ENCODE peak calls at places on chromosomes 6 and 20, in seven cellular contexts. O is IMR-90, U is body of pancreas, H is GM12892, Y is heart left ventricle, V is H54, S is spleen. T is an unnamed sample.

GRCh38 chr20:36350439-36350838 is 44.3 kb downstream of the DLGAP4 start:
- DNase-seq in O (no peak), U (no peak), H (no peak), Y (no peak), V (no peak), S (no peak), T (no peak)

GRCh38 chr6:56172144-56172543 is 75.2 kb downstream of the COL21A1 start:
- DNase-seq in O (no peak), U (no peak), H (no peak), Y (no peak), V (no peak), S (no peak), T (no peak)

GRCh38 chr6:52788478-52788877 is 15.1 kb downstream of the GSTA1 start:
- DNase-seq in O (peak; percentile 6), U (peak; percentile 60), H (no peak), Y (no peak), V (no peak), S (no peak), T (no peak)

GRCh38 chr20:10985536-10985935 is 311.7 kb upstream of the JAG1 start:
- DNase-seq in O (peak; percentile 76), U (no peak), H (no peak), Y (no peak), V (no peak), S (no peak), T (no peak)

GRCh38 chr20:56716806-56717205 is 87.7 kb downstream of the TFAP2C start:
- DNase-seq in O (no peak), U (no peak), H (no peak), Y (no peak), V (no peak), S (no peak), T (no peak)

GRCh38 chr6:159126590-159126989 is 42.6 kb upstream of the FNDC1 start:
- DNase-seq in O (no peak), U (no peak), H (no peak), Y (peak; percentile 67), V (no peak), S (no peak), T (no peak)

GRCh38 chr20:58141496-58141895 is 87.0 kb downstream of the ANKRD60 start:
- DNase-seq in O (no peak), U (no peak), H (no peak), Y (no peak), V (no peak), S (no peak), T (no peak)

GRCh38 chr6:35583893-35584688 is 71.4 kb upstream of the TULP1 start:
- DNase-seq in O (peak; percentile 77), U (peak; percentile 83), H (no peak), Y (peak; percentile 74), V (no peak), S (no peak), T (no peak)

GRCh38 chr6:10687582-10687981 is 6.8 kb downstream of the C6orf52 start:
- DNase-seq in O (no peak), U (no peak), H (no peak), Y (no peak), V (no peak), S (no peak), T (no peak)

GRCh38 chr6:161136655-161137054 is 137.2 kb downstream of the AGPAT4 start:
- DNase-seq in O (no peak), U (no peak), H (no peak), Y (no peak), V (no peak), S (no peak), T (no peak)

GRCh38 chr6:161132384-161132783 is 140.8 kb downstream of the MAP3K4 start:
- DNase-seq in O (no peak), U (no peak), H (no peak), Y (no peak), V (no peak), S (no peak), T (no peak)

GRCh38 chr6:161133973-161134372 is 139.9 kb downstream of the AGPAT4 start:
- DNase-seq in O (no peak), U (no peak), H (no peak), Y (no peak), V (no peak), S (no peak), T (no peak)

GRCh38 chr6:161135695-161136591 is 137.9 kb downstream of the AGPAT4 start:
- DNase-seq in O (no peak), U (no peak), H (no peak), Y (no peak), V (no peak), S (no peak), T (no peak)

DNA sequence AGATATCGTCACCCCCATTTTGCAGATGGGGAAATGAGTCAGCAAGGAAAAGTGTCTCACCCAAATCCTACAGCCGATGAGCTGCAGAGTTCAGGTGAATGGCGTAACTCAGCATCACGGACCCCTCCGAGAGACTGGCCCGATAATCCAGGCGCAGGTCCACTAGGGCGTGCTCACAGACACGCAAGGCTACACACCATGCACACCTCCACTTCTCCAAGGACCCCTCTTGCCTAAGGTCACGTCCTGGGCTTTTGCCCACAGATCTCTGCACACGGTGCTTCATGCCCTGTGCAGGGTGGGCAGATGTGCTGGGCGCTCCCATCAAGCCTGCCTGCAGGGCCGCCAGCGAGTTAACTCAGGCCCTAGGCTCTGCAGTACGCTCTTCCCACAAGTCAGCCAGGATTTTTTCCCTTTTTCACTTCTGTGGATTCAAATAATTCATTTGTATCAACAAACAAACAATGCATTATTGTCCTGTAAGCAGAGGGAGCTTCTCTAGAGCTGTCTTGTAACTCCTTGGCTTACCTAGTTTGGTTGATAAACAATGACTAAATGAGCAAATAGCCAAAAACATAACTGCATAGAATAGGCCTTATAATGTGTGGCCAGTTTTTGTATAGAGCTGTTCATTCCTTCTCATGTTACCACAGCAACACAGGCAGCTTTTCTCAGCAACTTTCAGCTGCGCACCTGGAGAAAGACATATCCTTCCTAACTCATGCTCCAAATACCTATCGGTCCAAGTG is 139.1 kb downstream of the AGPAT4 start:
- DNase-seq in O (no peak), U (no peak), H (no peak), Y (no peak), V (no peak), S (no peak), T (no peak)
- TF ChIP-seq POLR2A in O (no peak), U (no peak), H (peak; percentile 31), Y (no peak), V (no peak), S (no peak), T (no peak)

GRCh38 chr6:30670760-30671527 is 1.9 kb downstream of the DHX16 start:
- DNase-seq in O (no peak), U (no peak), H (no peak), Y (no peak), V (no peak), S (no peak), T (no peak)

GRCh38 chr6:30676660-30677270 is 4.0 kb upstream of the DHX16 start:
- DNase-seq in O (no peak), U (no peak), H (no peak), Y (no peak), V (no peak), S (peak; percentile 41), T (no peak)

DNA sequence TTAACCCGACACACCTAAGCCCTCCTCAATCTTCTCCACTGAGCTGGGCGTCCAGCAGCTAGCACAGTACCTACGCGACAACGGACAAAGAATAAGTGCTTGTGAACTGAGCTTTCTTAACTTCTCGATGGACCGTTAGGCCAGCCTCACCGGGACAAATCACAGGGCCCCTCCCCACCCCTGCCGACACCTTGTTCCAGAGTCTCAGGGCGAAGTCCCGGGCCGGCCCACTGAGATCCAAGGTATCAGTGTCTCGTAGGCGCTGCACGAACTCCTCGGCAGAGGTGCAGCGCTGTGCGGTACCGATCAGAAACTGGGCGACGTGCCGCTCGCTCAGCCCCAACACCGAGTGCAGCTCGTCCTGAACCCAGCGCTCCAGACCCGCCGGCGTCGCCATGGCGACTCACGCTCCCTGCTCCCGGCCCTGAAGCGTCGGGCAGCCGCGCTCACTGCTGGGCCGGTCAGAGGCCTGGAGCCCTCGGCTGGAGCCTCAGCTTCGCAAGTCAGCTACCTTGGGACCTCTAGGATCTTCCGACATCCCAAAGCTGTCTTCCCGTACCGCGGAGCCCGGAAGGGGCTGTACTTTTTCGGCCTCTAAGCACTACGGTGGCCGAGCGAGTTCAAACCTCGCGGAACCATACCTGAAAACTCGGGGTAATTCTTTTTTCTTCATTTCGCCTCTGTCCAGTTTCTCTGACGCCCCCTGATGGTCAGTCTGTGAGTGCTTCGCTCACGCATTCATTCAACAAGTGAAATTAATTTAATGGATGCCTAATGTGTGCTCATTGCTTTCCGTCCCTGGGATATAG is at the start of gene DHX16:
- DNase-seq in O (peak; percentile 98), U (peak; percentile 98), H (peak; percentile 83), Y (peak; percentile 98), V (peak; percentile 89), S (peak; percentile 95), T (peak; percentile 88)
- TF ChIP-seq POLR2A in O (peak; percentile 31), U (peak; percentile 69), H (peak; percentile 70), Y (no peak), V (peak; percentile 32), S (no peak), T (peak; percentile 75)

GRCh38 chr20:2509468-2509781 is 710 bp upstream of the ZNF343 start:
- DNase-seq in O (no peak), U (no peak), H (no peak), Y (no peak), V (no peak), S (no peak), T (no peak)

GRCh38 chr20:2507875-2508630 is 662 bp downstream of the ZNF343 start:
- DNase-seq in O (peak; percentile 47), U (peak; percentile 11), H (no peak), Y (peak; percentile 30), V (no peak), S (no peak), T (peak; percentile 28)

GRCh38 chr20:2507464-2507863 is 1.3 kb downstream of the ZNF343 start:
- DNase-seq in O (peak; percentile 28), U (no peak), H (no peak), Y (no peak), V (no peak), S (no peak), T (no peak)

GRCh38 chr20:2509794-2510193 is 1.1 kb upstream of the ZNF343 start:
- DNase-seq in O (no peak), U (no peak), H (no peak), Y (no peak), V (no peak), S (no peak), T (no peak)

DNA sequence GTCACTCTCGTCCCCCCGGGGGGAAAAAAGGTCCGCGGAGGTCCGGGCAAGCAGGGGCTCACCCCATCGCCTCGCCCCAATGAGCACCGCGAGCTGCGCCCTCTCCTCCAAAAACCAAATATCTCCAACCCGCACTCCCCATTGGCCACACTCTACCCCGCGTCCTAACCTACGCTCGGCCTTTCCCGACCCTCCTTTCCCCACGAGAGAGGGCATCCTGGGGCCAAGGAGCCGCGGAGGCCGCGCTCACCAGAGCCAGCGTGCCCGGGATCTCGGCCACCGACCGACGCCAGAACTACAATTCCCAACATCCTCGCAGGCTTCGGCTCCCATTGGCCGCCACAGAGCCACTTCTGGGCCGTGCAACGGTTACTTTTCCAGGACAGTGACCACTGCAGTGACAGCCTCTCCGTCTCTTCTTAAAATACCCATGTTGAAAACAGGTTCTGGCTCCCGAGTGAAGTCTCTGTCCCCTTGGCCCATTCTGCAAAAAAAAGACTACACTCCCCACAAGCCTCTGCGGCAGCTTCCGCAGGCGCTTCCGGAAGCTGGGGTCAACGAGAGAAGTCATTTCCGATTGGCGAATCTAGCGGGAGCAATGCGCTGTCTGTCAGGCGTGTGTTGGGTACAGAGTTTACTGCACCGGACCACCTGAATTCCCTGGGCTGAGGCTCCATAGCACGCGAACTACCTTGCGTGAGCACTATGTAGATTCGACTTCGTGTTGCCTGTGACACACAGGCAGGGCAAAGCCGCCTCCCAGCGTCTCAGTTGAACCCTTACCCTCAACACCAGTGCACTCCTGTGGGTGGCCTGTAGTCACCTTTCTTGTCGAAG is at the start of gene ZNF343:
- DNase-seq in O (peak; percentile 77), U (peak; percentile 81), H (peak; percentile 81), Y (peak; percentile 83), V (peak; percentile 76), S (peak; percentile 93), T (peak; percentile 79)
- TF ChIP-seq POLR2A in O (no peak), U (peak; percentile 62), H (peak; percentile 71), Y (no peak), V (peak; percentile 63), S (no peak), T (peak; percentile 55)

GRCh38 chr20:21125849-21126840 is at the start of gene KIZ:
- DNase-seq in O (peak; percentile 92), U (peak; percentile 97), H (peak; percentile 80), Y (peak; percentile 97), V (peak; percentile 82), S (peak; percentile 100), T (peak; percentile 88)
- TF ChIP-seq POLR2A in O (peak; percentile 90), U (peak; percentile 87), H (peak; percentile 81), Y (no peak), V (peak; percentile 99), S (peak; percentile 71), T (peak; percentile 75)

T was measured in GM12891.